ENCODE peak calls at places on chromosomes 12 and 14, in nine cellular contexts. F, X, G, C, U, K, Q, A and M are unnamed samples.

GRCh38 chr14:64550539-64551333 is 975 bp downstream of the PPP1R36 start:
- DNase-seq in Q (no peak), G (no peak), X (no peak), F (no peak), K (no peak), U (no peak), A (no peak), C (no peak), M (no peak)

GRCh38 chr14:99812096-99812750 is 19.0 kb downstream of the EML1 start:
- DNase-seq in A (no peak), G (no peak), Q (no peak), F (no peak), C (no peak), K (no peak), X (no peak), U (no peak), M (no peak)

GRCh38 chr12:112908548-112908947 is 1.8 kb downstream of the OAS1 start:
- DNase-seq in A (no peak), K (no peak), C (no peak), U (no peak), G (no peak), F (no peak), Q (peak), X (no peak), M (no peak)

GRCh38 chr12:93029091-93029490 is 100.0 kb upstream of the EEA1 start:
- DNase-seq in K (no peak), U (no peak), A (peak), F (no peak), Q (no peak), X (no peak), C (no peak), G (no peak), M (no peak)

GRCh38 chr12:112828534-112828933 is 37.0 kb downstream of the RPH3A start:
- DNase-seq in Q (no peak), K (no peak), X (no peak), U (no peak), F (no peak), G (no peak), C (no peak), A (no peak), M (no peak)

GRCh38 chr14:29652586-29652985 is 275.1 kb downstream of the PRKD1 start:
- DNase-seq in U (no peak), G (no peak), F (no peak), K (no peak), Q (no peak), X (no peak), C (no peak), A (peak), M (no peak)

GRCh38 chr12:13179159-13180074 is 17.1 kb upstream of the EMP1 start:
- DNase-seq in F (peak), U (peak), G (peak), K (peak), C (peak), A (peak), X (peak), Q (peak), M (peak)

GRCh38 chr14:23539209-23539866 is 12.2 kb downstream of the ZFHX2 start:
- DNase-seq in A (peak), Q (no peak), G (peak), U (peak), F (peak), K (no peak), X (peak), C (peak), M (peak)

GRCh38 chr12:122523280-122523679 is 3.5 kb downstream of the RSRC2 start:
- DNase-seq in A (peak), F (no peak), Q (no peak), G (no peak), C (peak), U (no peak), K (peak), X (no peak), M (peak)

GRCh38 chr14:91919814-91920213 is 27.7 kb downstream of the FBLN5 start:
- DNase-seq in X (no peak), F (no peak), K (no peak), Q (no peak), C (no peak), G (no peak), A (peak), U (no peak), M (no peak)

GRCh38 chr12:131114942-131115584 is 161.4 kb downstream of the ADGRD1 start:
- DNase-seq in Q (no peak), G (no peak), C (peak), K (no peak), U (no peak), X (no peak), F (no peak), A (peak), M (no peak)

GRCh38 chr14:32763673-32764072 is 175.0 kb upstream of the NPAS3 start:
- DNase-seq in C (no peak), Q (no peak), F (no peak), K (no peak), U (no peak), A (no peak), G (no peak), X (no peak), M (no peak)

GRCh38 chr14:101186544-101186943 is 283.0 kb upstream of the RTL1 start:
- DNase-seq in A (no peak), G (no peak), F (no peak), X (no peak), Q (no peak), U (no peak), C (no peak), K (no peak), M (no peak)

GRCh38 chr14:41146391-41146790 is 460.3 kb upstream of the LRFN5 start:
- DNase-seq in X (peak), F (no peak), U (no peak), Q (no peak), G (no peak), K (no peak), C (no peak), A (no peak), M (no peak)

GRCh38 chr12:106358410-106359241 is 1.1 kb downstream of the POLR3B start:
- DNase-seq in C (peak), A (peak), X (no peak), G (no peak), Q (no peak), F (no peak), U (no peak), K (peak), M (peak)

GRCh38 chr12:2011641-2012607 is 7.7 kb upstream of the DCP1B start:
- DNase-seq in Q (no peak), C (no peak), U (no peak), K (peak), X (no peak), F (no peak), G (no peak), A (no peak), M (no peak)